ENCODE peak calls at places on chromosomes 13 and 19, in nine cellular contexts. One of them, this sample, is unnamed.

GRCh38 chr13:53298426-53298825 is 269.8 kb downstream of the OLFM4 start:
- DNase-seq in colonic mucosa: no peak
- DNase-seq in breast epithelium: no peak
- DNase-seq in astrocyte: no peak
- DNase-seq in thoracic aorta: no peak
- DNase-seq in left lung: no peak
- DNase-seq in pancreas: no peak
- DNase-seq in AG04450: no peak
- DNase-seq in cardiac muscle cell: no peak
- DNase-seq in this sample: no peak

GRCh38 chr19:48724796-48725753 is 5.5 kb upstream of the MAMSTR start:
- DNase-seq in colonic mucosa: peak
- DNase-seq in breast epithelium: no peak
- DNase-seq in astrocyte: peak
- DNase-seq in thoracic aorta: no peak
- DNase-seq in left lung: no peak
- DNase-seq in pancreas: no peak
- DNase-seq in AG04450: peak
- DNase-seq in cardiac muscle cell: peak
- DNase-seq in this sample: peak

GRCh38 chr19:34480971-34481821 is at the start of gene WTIP:
- DNase-seq in colonic mucosa: peak
- DNase-seq in breast epithelium: peak
- DNase-seq in astrocyte: peak
- DNase-seq in thoracic aorta: peak
- DNase-seq in left lung: peak
- DNase-seq in pancreas: no peak
- DNase-seq in AG04450: peak
- DNase-seq in cardiac muscle cell: peak
- DNase-seq in this sample: peak

GRCh38 chr13:74444161-74444571 is 310.0 kb upstream of the KLF12 start:
- DNase-seq in colonic mucosa: no peak
- DNase-seq in breast epithelium: no peak
- DNase-seq in astrocyte: peak
- DNase-seq in thoracic aorta: no peak
- DNase-seq in left lung: no peak
- DNase-seq in pancreas: no peak
- DNase-seq in AG04450: no peak
- DNase-seq in cardiac muscle cell: no peak
- DNase-seq in this sample: no peak

GRCh38 chr19:2327773-2328400 is 499 bp downstream of the LSM7 start:
- DNase-seq in colonic mucosa: peak
- DNase-seq in breast epithelium: no peak
- DNase-seq in astrocyte: peak
- DNase-seq in thoracic aorta: peak
- DNase-seq in left lung: no peak
- DNase-seq in pancreas: no peak
- DNase-seq in AG04450: peak
- DNase-seq in cardiac muscle cell: no peak
- DNase-seq in this sample: peak

GRCh38 chr19:43532571-43532961 is 422 bp upstream of the ZNF575 start:
- DNase-seq in colonic mucosa: peak
- DNase-seq in breast epithelium: peak
- DNase-seq in astrocyte: no peak
- DNase-seq in thoracic aorta: no peak
- DNase-seq in left lung: peak
- DNase-seq in pancreas: peak
- DNase-seq in AG04450: no peak
- DNase-seq in cardiac muscle cell: no peak
- DNase-seq in this sample: peak

GRCh38 chr19:30784850-30785459 is 412.8 kb downstream of the ZNF536 start:
- DNase-seq in colonic mucosa: peak
- DNase-seq in breast epithelium: no peak
- DNase-seq in astrocyte: no peak
- DNase-seq in thoracic aorta: no peak
- DNase-seq in left lung: peak
- DNase-seq in pancreas: no peak
- DNase-seq in AG04450: no peak
- DNase-seq in cardiac muscle cell: peak
- DNase-seq in this sample: peak

GRCh38 chr19:18999016-18999758 is 34.1 kb downstream of the SUGP2 start:
- DNase-seq in colonic mucosa: no peak
- DNase-seq in breast epithelium: no peak
- DNase-seq in astrocyte: peak
- DNase-seq in thoracic aorta: no peak
- DNase-seq in left lung: peak
- DNase-seq in pancreas: no peak
- DNase-seq in AG04450: peak
- DNase-seq in cardiac muscle cell: no peak
- DNase-seq in this sample: peak

GRCh38 chr13:23867027-23867491 is 22.1 kb downstream of the MIPEP start:
- DNase-seq in colonic mucosa: no peak
- DNase-seq in breast epithelium: no peak
- DNase-seq in astrocyte: peak
- DNase-seq in thoracic aorta: no peak
- DNase-seq in left lung: no peak
- DNase-seq in pancreas: no peak
- DNase-seq in AG04450: no peak
- DNase-seq in cardiac muscle cell: peak
- DNase-seq in this sample: no peak

GRCh38 chr19:38073806-38074685 is 150.0 kb downstream of the DPF1 start:
- DNase-seq in colonic mucosa: no peak
- DNase-seq in breast epithelium: no peak
- DNase-seq in astrocyte: no peak
- DNase-seq in thoracic aorta: no peak
- DNase-seq in left lung: no peak
- DNase-seq in pancreas: peak
- DNase-seq in AG04450: no peak
- DNase-seq in cardiac muscle cell: peak
- DNase-seq in this sample: no peak

GRCh38 chr13:43128504-43128929 is 105.1 kb downstream of the DNAJC15 start:
- DNase-seq in colonic mucosa: no peak
- DNase-seq in breast epithelium: no peak
- DNase-seq in astrocyte: no peak
- DNase-seq in thoracic aorta: no peak
- DNase-seq in left lung: no peak
- DNase-seq in pancreas: no peak
- DNase-seq in AG04450: no peak
- DNase-seq in cardiac muscle cell: no peak
- DNase-seq in this sample: peak

GRCh38 chr13:26051231-26052135 is at the start of gene SHISA2:
- DNase-seq in colonic mucosa: peak
- DNase-seq in breast epithelium: no peak
- DNase-seq in astrocyte: peak
- DNase-seq in thoracic aorta: no peak
- DNase-seq in left lung: peak
- DNase-seq in pancreas: peak
- DNase-seq in AG04450: no peak
- DNase-seq in cardiac muscle cell: peak
- DNase-seq in this sample: no peak

GRCh38 chr13:80744147-80744914 is 403.4 kb upstream of the SPRY2 start:
- DNase-seq in colonic mucosa: no peak
- DNase-seq in breast epithelium: no peak
- DNase-seq in astrocyte: no peak
- DNase-seq in thoracic aorta: no peak
- DNase-seq in left lung: no peak
- DNase-seq in pancreas: no peak
- DNase-seq in AG04450: no peak
- DNase-seq in cardiac muscle cell: no peak
- DNase-seq in this sample: no peak

GRCh38 chr19:45419396-45419795 is 4.3 kb downstream of the ERCC1 start:
- DNase-seq in colonic mucosa: no peak
- DNase-seq in breast epithelium: no peak
- DNase-seq in astrocyte: no peak
- DNase-seq in thoracic aorta: no peak
- DNase-seq in left lung: no peak
- DNase-seq in pancreas: no peak
- DNase-seq in AG04450: no peak
- DNase-seq in cardiac muscle cell: no peak
- DNase-seq in this sample: no peak

GRCh38 chr19:42023121-42023942 is 29.3 kb upstream of the ATP1A3 start:
- DNase-seq in colonic mucosa: peak
- DNase-seq in breast epithelium: no peak
- DNase-seq in astrocyte: no peak
- DNase-seq in thoracic aorta: no peak
- DNase-seq in left lung: no peak
- DNase-seq in pancreas: no peak
- DNase-seq in AG04450: no peak
- DNase-seq in cardiac muscle cell: peak
- DNase-seq in this sample: no peak
- TF ChIP-seq CTCF in colonic mucosa: no peak
- TF ChIP-seq CTCF in breast epithelium: no peak
- TF ChIP-seq CTCF in astrocyte: peak
- TF ChIP-seq CTCF in thoracic aorta: no peak
- TF ChIP-seq CTCF in left lung: no peak
- TF ChIP-seq CTCF in pancreas: no peak
- TF ChIP-seq CTCF in AG04450: peak
- TF ChIP-seq CTCF in cardiac muscle cell: peak
- TF ChIP-seq CTCF in this sample: peak

GRCh38 chr13:28531956-28532225 is 37.0 kb upstream of the FLT1 start:
- DNase-seq in colonic mucosa: no peak
- DNase-seq in breast epithelium: no peak
- DNase-seq in astrocyte: no peak
- DNase-seq in thoracic aorta: no peak
- DNase-seq in left lung: no peak
- DNase-seq in pancreas: no peak
- DNase-seq in AG04450: no peak
- DNase-seq in cardiac muscle cell: no peak
- DNase-seq in this sample: no peak
- H3K27ac ChIP-seq in colonic mucosa: no peak
- H3K27ac ChIP-seq in breast epithelium: peak
- H3K27ac ChIP-seq in astrocyte: no peak
- H3K27ac ChIP-seq in thoracic aorta: no peak
- H3K27ac ChIP-seq in left lung: peak
- H3K27ac ChIP-seq in pancreas: no peak
- H3K27ac ChIP-seq in AG04450: no peak
- H3K27ac ChIP-seq in cardiac muscle cell: no peak
- H3K27ac ChIP-seq in this sample: peak

DNA sequence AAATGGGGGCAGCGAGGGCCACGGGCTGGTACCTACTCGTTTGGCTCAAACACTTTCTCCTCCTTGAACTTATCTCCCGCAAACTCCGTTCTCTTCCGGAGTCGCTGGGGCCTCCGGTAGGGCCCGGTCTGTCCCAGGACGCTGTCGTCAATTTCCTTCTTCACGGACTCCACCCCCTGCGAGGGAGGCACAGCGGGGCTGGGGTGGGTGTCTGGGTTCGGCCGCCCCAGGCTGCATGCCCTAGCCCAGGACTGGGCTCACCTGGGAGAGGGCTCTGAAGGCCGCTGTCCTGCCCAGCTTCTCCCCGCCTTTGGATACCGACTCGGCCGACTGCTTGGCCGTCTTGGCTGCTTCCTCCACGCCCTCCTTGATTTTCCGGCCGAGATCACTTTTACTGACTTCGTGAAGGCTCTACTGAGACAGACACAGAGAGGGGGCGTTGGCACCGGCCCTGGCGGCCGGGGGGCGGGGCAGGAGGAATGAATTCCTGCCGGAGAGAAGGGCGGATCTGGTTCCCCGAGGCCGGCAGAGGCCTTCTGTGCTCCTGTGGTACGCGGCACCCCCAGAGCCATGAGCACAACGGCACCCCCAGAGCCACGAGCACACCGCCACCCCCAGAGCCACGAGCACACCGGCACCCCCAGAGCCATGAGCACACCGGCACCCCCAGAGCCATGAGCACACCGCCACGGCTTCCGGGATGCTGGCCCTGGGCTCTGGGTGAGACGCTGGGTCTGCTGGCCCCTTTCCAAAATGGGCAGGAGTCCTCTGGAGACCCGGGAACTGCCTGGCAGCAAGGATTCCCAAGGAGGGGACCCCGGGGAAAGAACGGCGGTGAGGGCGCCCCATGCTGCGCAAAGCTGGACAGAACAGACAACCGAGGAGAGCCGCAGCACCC is 8.1 kb upstream of the CTXN1 start:
- DNase-seq in colonic mucosa: peak
- DNase-seq in breast epithelium: no peak
- DNase-seq in astrocyte: no peak
- DNase-seq in thoracic aorta: no peak
- DNase-seq in left lung: peak
- DNase-seq in pancreas: peak
- DNase-seq in AG04450: no peak
- DNase-seq in cardiac muscle cell: no peak
- DNase-seq in this sample: no peak
- TF ChIP-seq CTCF in colonic mucosa: no peak
- TF ChIP-seq CTCF in breast epithelium: no peak
- TF ChIP-seq CTCF in astrocyte: no peak
- TF ChIP-seq CTCF in thoracic aorta: no peak
- TF ChIP-seq CTCF in left lung: no peak
- TF ChIP-seq CTCF in pancreas: no peak
- TF ChIP-seq CTCF in AG04450: no peak
- TF ChIP-seq CTCF in cardiac muscle cell: no peak
- TF ChIP-seq CTCF in this sample: no peak

GRCh38 chr19:16117594-16118033 is 5.9 kb downstream of the RAB8A start:
- DNase-seq in colonic mucosa: no peak
- DNase-seq in breast epithelium: no peak
- DNase-seq in astrocyte: no peak
- DNase-seq in thoracic aorta: no peak
- DNase-seq in left lung: no peak
- DNase-seq in pancreas: no peak
- DNase-seq in AG04450: no peak
- DNase-seq in cardiac muscle cell: no peak
- DNase-seq in this sample: no peak

GRCh38 chr19:16121141-16121540 is 9.5 kb downstream of the RAB8A start:
- DNase-seq in colonic mucosa: no peak
- DNase-seq in breast epithelium: no peak
- DNase-seq in astrocyte: no peak
- DNase-seq in thoracic aorta: no peak
- DNase-seq in left lung: peak
- DNase-seq in pancreas: no peak
- DNase-seq in AG04450: no peak
- DNase-seq in cardiac muscle cell: no peak
- DNase-seq in this sample: no peak

GRCh38 chr19:16116067-16116466 is 4.4 kb downstream of the RAB8A start:
- DNase-seq in colonic mucosa: no peak
- DNase-seq in breast epithelium: no peak
- DNase-seq in astrocyte: no peak
- DNase-seq in thoracic aorta: no peak
- DNase-seq in left lung: no peak
- DNase-seq in pancreas: no peak
- DNase-seq in AG04450: no peak
- DNase-seq in cardiac muscle cell: no peak
- DNase-seq in this sample: no peak

GRCh38 chr19:16115309-16116039 is 3.8 kb downstream of the RAB8A start:
- DNase-seq in colonic mucosa: no peak
- DNase-seq in breast epithelium: no peak
- DNase-seq in astrocyte: no peak
- DNase-seq in thoracic aorta: no peak
- DNase-seq in left lung: peak
- DNase-seq in pancreas: peak
- DNase-seq in AG04450: no peak
- DNase-seq in cardiac muscle cell: no peak
- DNase-seq in this sample: no peak

DNA sequence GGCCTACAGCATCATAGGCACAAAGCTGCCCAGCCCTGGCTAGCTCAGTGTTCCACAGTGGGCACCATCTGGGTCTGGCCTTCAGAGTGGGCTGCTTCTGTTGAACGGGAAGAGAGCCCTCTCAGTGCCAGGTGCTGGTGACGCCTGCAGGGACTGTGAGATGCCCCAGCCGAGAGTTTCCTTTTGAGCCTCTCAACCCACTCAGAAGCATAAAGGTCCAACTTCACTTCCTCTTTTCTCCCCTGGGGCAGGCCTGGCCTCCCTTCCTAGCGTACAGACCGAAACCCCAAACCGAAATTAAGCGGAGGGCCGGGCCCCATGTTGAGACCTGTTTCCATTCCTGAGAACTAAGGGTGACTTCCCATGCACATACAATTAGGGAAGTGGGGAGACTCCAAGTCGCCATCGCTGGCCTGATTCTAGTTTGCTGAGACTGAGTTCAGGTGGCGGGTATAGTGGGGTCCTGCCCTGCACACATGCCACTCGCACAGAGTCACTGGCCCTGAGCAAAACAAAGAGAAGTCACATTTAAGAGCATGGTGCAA is 6.9 kb downstream of the RAB8A start:
- DNase-seq in colonic mucosa: no peak
- DNase-seq in breast epithelium: no peak
- DNase-seq in astrocyte: no peak
- DNase-seq in thoracic aorta: no peak
- DNase-seq in left lung: no peak
- DNase-seq in pancreas: peak
- DNase-seq in AG04450: no peak
- DNase-seq in cardiac muscle cell: no peak
- DNase-seq in this sample: peak
- H3K27ac ChIP-seq in colonic mucosa: peak
- H3K27ac ChIP-seq in breast epithelium: no peak
- H3K27ac ChIP-seq in astrocyte: no peak
- H3K27ac ChIP-seq in thoracic aorta: no peak
- H3K27ac ChIP-seq in left lung: peak
- H3K27ac ChIP-seq in pancreas: no peak
- H3K27ac ChIP-seq in AG04450: no peak
- H3K27ac ChIP-seq in cardiac muscle cell: no peak
- H3K27ac ChIP-seq in this sample: no peak

This sample was measured in heart right ventricle.